ENCODE peak calls at places on chromosomes 16 and 17, in seven cellular contexts. One of them, this sample, is unnamed.

GRCh38 chr16:22424161-22424937 is 49.9 kb upstream of the CDR2 start:
- DNase-seq in cardiac fibroblast: peak; percentile 17
- DNase-seq in HFF-Myc: no peak
- DNase-seq in astrocyte of the cerebellum: no peak
- DNase-seq in astrocyte of the spinal cord: no peak
- DNase-seq in WERI-Rb-1: no peak
- DNase-seq in foreskin fibroblast: peak; percentile 51
- DNase-seq in this sample: no peak

GRCh38 chr17:72150632-72151460 is 30.0 kb downstream of the SOX9 start:
- DNase-seq in astrocyte of the spinal cord: no peak
- DNase-seq in cardiac fibroblast: no peak
- DNase-seq in astrocyte of the cerebellum: no peak
- DNase-seq in foreskin fibroblast: no peak
- DNase-seq in WERI-Rb-1: no peak
- DNase-seq in HFF-Myc: no peak
- DNase-seq in this sample: no peak

GRCh38 chr16:74759564-74759963 is 15.1 kb downstream of the FA2H start:
- DNase-seq in cardiac fibroblast: no peak
- DNase-seq in HFF-Myc: no peak
- DNase-seq in WERI-Rb-1: no peak
- DNase-seq in astrocyte of the spinal cord: no peak
- DNase-seq in astrocyte of the cerebellum: no peak
- DNase-seq in foreskin fibroblast: no peak
- DNase-seq in this sample: no peak

GRCh38 chr16:53566568-53566967 is 63.6 kb upstream of the AKTIP start:
- DNase-seq in HFF-Myc: no peak
- DNase-seq in astrocyte of the cerebellum: no peak
- DNase-seq in astrocyte of the spinal cord: no peak
- DNase-seq in cardiac fibroblast: no peak
- DNase-seq in foreskin fibroblast: no peak
- DNase-seq in WERI-Rb-1: no peak
- DNase-seq in this sample: no peak

GRCh38 chr16:70720431-70721201 is 34.8 kb upstream of the MTSS2 start:
- DNase-seq in WERI-Rb-1: no peak
- DNase-seq in astrocyte of the cerebellum: no peak
- DNase-seq in HFF-Myc: no peak
- DNase-seq in foreskin fibroblast: no peak
- DNase-seq in astrocyte of the spinal cord: no peak
- DNase-seq in cardiac fibroblast: no peak
- DNase-seq in this sample: no peak

GRCh38 chr16:11327277-11328171 is 17.7 kb upstream of the RMI2 start:
- DNase-seq in cardiac fibroblast: peak; percentile 37
- DNase-seq in astrocyte of the cerebellum: no peak
- DNase-seq in astrocyte of the spinal cord: no peak
- DNase-seq in WERI-Rb-1: no peak
- DNase-seq in HFF-Myc: no peak
- DNase-seq in foreskin fibroblast: no peak
- DNase-seq in this sample: no peak

GRCh38 chr17:40922239-40922638 is 15.2 kb downstream of the KRT23 start:
- DNase-seq in foreskin fibroblast: peak; percentile 86
- DNase-seq in astrocyte of the cerebellum: no peak
- DNase-seq in cardiac fibroblast: peak; percentile 81
- DNase-seq in HFF-Myc: peak; percentile 61
- DNase-seq in astrocyte of the spinal cord: peak; percentile 84
- DNase-seq in WERI-Rb-1: no peak
- DNase-seq in this sample: peak; percentile 53

GRCh38 chr17:30476726-30477082 is 504 bp upstream of the GOSR1 start:
- DNase-seq in astrocyte of the cerebellum: no peak
- DNase-seq in HFF-Myc: no peak
- DNase-seq in cardiac fibroblast: no peak
- DNase-seq in WERI-Rb-1: no peak
- DNase-seq in astrocyte of the spinal cord: no peak
- DNase-seq in foreskin fibroblast: peak; percentile 9
- DNase-seq in this sample: no peak

GRCh38 chr16:69691980-69692911 is 34.1 kb downstream of the NQO1 start:
- DNase-seq in astrocyte of the spinal cord: peak; percentile 22
- DNase-seq in cardiac fibroblast: peak; percentile 23
- DNase-seq in foreskin fibroblast: peak; percentile 24
- DNase-seq in WERI-Rb-1: no peak
- DNase-seq in astrocyte of the cerebellum: no peak
- DNase-seq in HFF-Myc: no peak
- DNase-seq in this sample: no peak

GRCh38 chr17:6894206-6894528 is 62.6 kb upstream of the TEKT1 start:
- DNase-seq in cardiac fibroblast: peak; percentile 15
- DNase-seq in WERI-Rb-1: no peak
- DNase-seq in foreskin fibroblast: peak; percentile 2
- DNase-seq in HFF-Myc: no peak
- DNase-seq in astrocyte of the cerebellum: no peak
- DNase-seq in astrocyte of the spinal cord: no peak
- DNase-seq in this sample: no peak

GRCh38 chr17:17749921-17750320 is 68.7 kb downstream of the RAI1 start:
- DNase-seq in HFF-Myc: peak; percentile 59
- DNase-seq in foreskin fibroblast: no peak
- DNase-seq in cardiac fibroblast: peak; percentile 54
- DNase-seq in astrocyte of the spinal cord: peak; percentile 35
- DNase-seq in astrocyte of the cerebellum: no peak
- DNase-seq in WERI-Rb-1: peak; percentile 44
- DNase-seq in this sample: no peak

GRCh38 chr16:66656547-66656946 is 40.0 kb downstream of the CMTM4 start:
- DNase-seq in astrocyte of the spinal cord: peak; percentile 20
- DNase-seq in foreskin fibroblast: no peak
- DNase-seq in WERI-Rb-1: no peak
- DNase-seq in astrocyte of the cerebellum: no peak
- DNase-seq in cardiac fibroblast: no peak
- DNase-seq in HFF-Myc: no peak
- DNase-seq in this sample: no peak

GRCh38 chr17:41518031-41518430 is 659 bp downstream of the KRT15 start:
- DNase-seq in astrocyte of the spinal cord: no peak
- DNase-seq in cardiac fibroblast: no peak
- DNase-seq in foreskin fibroblast: no peak
- DNase-seq in astrocyte of the cerebellum: no peak
- DNase-seq in WERI-Rb-1: no peak
- DNase-seq in HFF-Myc: no peak
- DNase-seq in this sample: no peak

GRCh38 chr17:9123594-9124553 is 102.6 kb downstream of the NTN1 start:
- DNase-seq in WERI-Rb-1: no peak
- DNase-seq in astrocyte of the spinal cord: no peak
- DNase-seq in astrocyte of the cerebellum: no peak
- DNase-seq in HFF-Myc: no peak
- DNase-seq in foreskin fibroblast: no peak
- DNase-seq in cardiac fibroblast: no peak
- DNase-seq in this sample: no peak

GRCh38 chr16:88686439-88687253 is at the start of gene SNAI3:
- DNase-seq in foreskin fibroblast: peak; percentile 34
- DNase-seq in astrocyte of the spinal cord: peak; percentile 36
- DNase-seq in cardiac fibroblast: peak; percentile 51
- DNase-seq in HFF-Myc: no peak
- DNase-seq in WERI-Rb-1: peak; percentile 80
- DNase-seq in astrocyte of the cerebellum: no peak
- DNase-seq in this sample: no peak

GRCh38 chr16:80973991-80974390 is 32.7 kb downstream of the CMC2 start:
- DNase-seq in HFF-Myc: no peak
- DNase-seq in cardiac fibroblast: no peak
- DNase-seq in WERI-Rb-1: no peak
- DNase-seq in foreskin fibroblast: no peak
- DNase-seq in astrocyte of the spinal cord: no peak
- DNase-seq in astrocyte of the cerebellum: no peak
- DNase-seq in this sample: no peak

GRCh38 chr16:20971420-20971819 is 70.8 kb downstream of the LYRM1 start:
- DNase-seq in astrocyte of the spinal cord: no peak
- DNase-seq in WERI-Rb-1: no peak
- DNase-seq in astrocyte of the cerebellum: no peak
- DNase-seq in cardiac fibroblast: no peak
- DNase-seq in HFF-Myc: no peak
- DNase-seq in foreskin fibroblast: no peak
- DNase-seq in this sample: no peak

GRCh38 chr17:56679767-56680422 is 86.4 kb downstream of the NOG start:
- DNase-seq in WERI-Rb-1: no peak
- DNase-seq in astrocyte of the cerebellum: no peak
- DNase-seq in astrocyte of the spinal cord: no peak
- DNase-seq in HFF-Myc: no peak
- DNase-seq in foreskin fibroblast: no peak
- DNase-seq in cardiac fibroblast: no peak
- DNase-seq in this sample: no peak

GRCh38 chr17:46979023-46979870 is at the start of gene RPRML:
- DNase-seq in astrocyte of the cerebellum: no peak
- DNase-seq in WERI-Rb-1: peak; percentile 78
- DNase-seq in foreskin fibroblast: peak; percentile 14
- DNase-seq in cardiac fibroblast: peak; percentile 32
- DNase-seq in astrocyte of the spinal cord: no peak
- DNase-seq in HFF-Myc: no peak
- DNase-seq in this sample: no peak

GRCh38 chr16:27177031-27177774 is 26.1 kb upstream of the KDM8 start:
- DNase-seq in foreskin fibroblast: peak; percentile 69
- DNase-seq in WERI-Rb-1: no peak
- DNase-seq in astrocyte of the cerebellum: peak; percentile 8
- DNase-seq in HFF-Myc: peak; percentile 29
- DNase-seq in astrocyte of the spinal cord: peak; percentile 63
- DNase-seq in cardiac fibroblast: peak; percentile 71
- DNase-seq in this sample: peak; percentile 50

GRCh38 chr16:82412770-82413169 is 214.0 kb upstream of the CDH13 start:
- DNase-seq in WERI-Rb-1: no peak
- DNase-seq in astrocyte of the spinal cord: no peak
- DNase-seq in astrocyte of the cerebellum: no peak
- DNase-seq in foreskin fibroblast: no peak
- DNase-seq in cardiac fibroblast: no peak
- DNase-seq in HFF-Myc: no peak
- DNase-seq in this sample: no peak
- TF ChIP-seq CTCF in WERI-Rb-1: no peak
- TF ChIP-seq CTCF in astrocyte of the spinal cord: no peak
- TF ChIP-seq CTCF in astrocyte of the cerebellum: no peak
- TF ChIP-seq CTCF in foreskin fibroblast: no peak
- TF ChIP-seq CTCF in cardiac fibroblast: no peak
- TF ChIP-seq CTCF in HFF-Myc: no peak
- TF ChIP-seq CTCF in this sample: no peak

GRCh38 chr17:39756376-39757079 is 18.8 kb downstream of the GRB7 start:
- DNase-seq in HFF-Myc: no peak
- DNase-seq in WERI-Rb-1: no peak
- DNase-seq in cardiac fibroblast: no peak
- DNase-seq in astrocyte of the spinal cord: no peak
- DNase-seq in foreskin fibroblast: no peak
- DNase-seq in astrocyte of the cerebellum: no peak
- DNase-seq in this sample: no peak
- H3K4me3 ChIP-seq in HFF-Myc: no peak overlapping the region
- H3K4me3 ChIP-seq in WERI-Rb-1: no peak overlapping the region
- H3K4me3 ChIP-seq in cardiac fibroblast: no peak overlapping the region
- H3K4me3 ChIP-seq in astrocyte of the spinal cord: no peak overlapping the region
- H3K4me3 ChIP-seq in foreskin fibroblast: no peak overlapping the region
- H3K4me3 ChIP-seq in astrocyte of the cerebellum: no peak overlapping the region
- H3K4me3 ChIP-seq in this sample: no peak overlapping the region

DNA sequence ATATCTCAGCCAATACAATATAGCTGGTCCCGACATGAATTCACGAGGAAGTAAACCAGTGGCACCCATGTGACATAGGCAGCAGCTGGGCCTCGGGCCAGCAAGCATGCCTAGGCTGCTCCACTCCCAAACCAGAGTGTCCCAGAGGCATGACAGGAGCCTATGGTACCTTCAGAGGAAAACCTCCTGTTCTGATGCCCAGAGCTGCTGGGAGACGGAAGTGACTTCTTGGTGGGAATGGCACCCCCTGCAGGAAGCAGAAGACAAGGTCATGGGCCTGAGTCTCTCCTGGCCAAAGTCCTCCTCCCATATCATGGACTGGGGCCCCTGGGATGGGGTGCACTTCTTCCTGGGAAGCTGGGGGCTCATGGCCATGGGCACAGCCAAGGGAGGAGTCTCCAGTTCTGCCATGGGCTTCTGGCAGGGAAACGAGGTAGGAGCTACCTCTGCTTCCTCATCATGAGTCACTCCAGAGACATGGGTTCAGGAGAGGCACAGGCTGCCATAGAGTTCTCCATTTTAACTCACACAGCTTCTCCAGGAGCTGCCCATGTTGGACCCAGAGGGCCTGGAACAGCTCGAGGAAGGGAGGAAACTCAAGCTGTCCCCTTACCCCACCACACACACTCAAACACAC is 13.4 kb downstream of the FBF1 start:
- DNase-seq in foreskin fibroblast: no peak
- DNase-seq in astrocyte of the cerebellum: no peak
- DNase-seq in WERI-Rb-1: peak; percentile 80
- DNase-seq in astrocyte of the spinal cord: no peak
- DNase-seq in HFF-Myc: no peak
- DNase-seq in cardiac fibroblast: no peak
- DNase-seq in this sample: no peak
- TF ChIP-seq CTCF in foreskin fibroblast: no peak
- TF ChIP-seq CTCF in astrocyte of the cerebellum: no peak
- TF ChIP-seq CTCF in WERI-Rb-1: peak; percentile 84
- TF ChIP-seq CTCF in astrocyte of the spinal cord: peak; percentile 30
- TF ChIP-seq CTCF in HFF-Myc: peak; percentile 22
- TF ChIP-seq CTCF in cardiac fibroblast: peak; percentile 38
- TF ChIP-seq CTCF in this sample: peak; percentile 20

GRCh38 chr17:68383443-68384321 is 73.6 kb downstream of the WIPI1 start:
- DNase-seq in WERI-Rb-1: no peak
- DNase-seq in HFF-Myc: peak; percentile 82
- DNase-seq in astrocyte of the cerebellum: peak; percentile 84
- DNase-seq in astrocyte of the spinal cord: peak; percentile 82
- DNase-seq in cardiac fibroblast: peak; percentile 94
- DNase-seq in foreskin fibroblast: peak; percentile 88
- DNase-seq in this sample: peak; percentile 52
- H3K4me3 ChIP-seq in WERI-Rb-1: no peak overlapping the region
- H3K4me3 ChIP-seq in HFF-Myc: no peak overlapping the region
- H3K4me3 ChIP-seq in astrocyte of the cerebellum: no peak overlapping the region
- H3K4me3 ChIP-seq in astrocyte of the spinal cord: no peak overlapping the region
- H3K4me3 ChIP-seq in cardiac fibroblast: no peak overlapping the region
- H3K4me3 ChIP-seq in foreskin fibroblast: peak overlapping the region; percentile 16
- H3K4me3 ChIP-seq in this sample: peak overlapping the region; percentile 20

GRCh38 chr17:66207936-66208335 is 16.0 kb upstream of the CEP112 start:
- DNase-seq in cardiac fibroblast: no peak
- DNase-seq in HFF-Myc: no peak
- DNase-seq in WERI-Rb-1: no peak
- DNase-seq in astrocyte of the cerebellum: no peak
- DNase-seq in astrocyte of the spinal cord: no peak
- DNase-seq in foreskin fibroblast: no peak
- DNase-seq in this sample: no peak
- TF ChIP-seq CTCF in cardiac fibroblast: no peak
- TF ChIP-seq CTCF in HFF-Myc: no peak
- TF ChIP-seq CTCF in WERI-Rb-1: no peak
- TF ChIP-seq CTCF in astrocyte of the cerebellum: no peak
- TF ChIP-seq CTCF in astrocyte of the spinal cord: no peak
- TF ChIP-seq CTCF in foreskin fibroblast: no peak
- TF ChIP-seq CTCF in this sample: no peak

This sample was measured in AG04449.